ENCODE peak calls at places on chromosomes 16 and 17, in five cellular contexts. L is LNCaP clone FGC, I is ovary, Y is MM.1S, G is choroid plexus epithelial cell. V is an unnamed sample.

GRCh38 chr17:77959926-77960521 is 1.5 kb downstream of the TNRC6C start:
- DNase-seq in G (peak), Y (no peak), L (no peak), I (no peak), V (peak)

GRCh38 chr17:63082952-63083351 is 116.9 kb downstream of the TANC2 start:
- DNase-seq in G (peak), I (no peak), Y (no peak), L (no peak), V (no peak)

GRCh38 chr17:34519286-34519685 is 60.1 kb upstream of the TMEM132E start:
- DNase-seq in I (no peak), Y (peak), G (peak), L (no peak), V (no peak)

GRCh38 chr16:19810817-19811731 is 73.6 kb downstream of the GPRC5B start:
- DNase-seq in Y (no peak), I (no peak), G (peak), L (no peak), V (peak)

GRCh38 chr17:1726626-1727257 is 2.2 kb downstream of the WDR81 start:
- DNase-seq in Y (no peak), G (no peak), L (no peak), I (no peak), V (no peak)

GRCh38 chr16:87295259-87295658 is 21.9 kb downstream of the C16orf95 start:
- DNase-seq in I (no peak), G (peak), Y (peak), L (no peak), V (no peak)

GRCh38 chr17:39981207-39982068 is 831 bp downstream of the PSMD3 start:
- DNase-seq in L (no peak), Y (no peak), G (peak), I (no peak), V (no peak)

GRCh38 chr17:68053237-68054030 is 17.9 kb downstream of the KPNA2 start:
- DNase-seq in Y (no peak), L (no peak), G (peak), I (no peak), V (peak)

GRCh38 chr16:31215287-31216115 is 1.4 kb downstream of the PYDC1 start:
- DNase-seq in Y (no peak), I (no peak), G (peak), L (peak), V (no peak)

GRCh38 chr17:8870406-8871040 is 3.0 kb upstream of the PIK3R6 start:
- DNase-seq in G (no peak), I (no peak), Y (no peak), L (no peak), V (no peak)

GRCh38 chr17:49889500-49889899 is 41.6 kb upstream of the TAC4 start:
- DNase-seq in I (no peak), Y (no peak), G (no peak), L (no peak), V (no peak)

GRCh38 chr17:210402-210801 is 29.0 kb upstream of the DOC2B start:
- DNase-seq in Y (no peak), L (no peak), G (no peak), I (no peak), V (no peak)

GRCh38 chr16:13697013-13697412 is 222.9 kb upstream of the ERCC4 start:
- DNase-seq in G (no peak), I (no peak), Y (no peak), L (no peak), V (no peak)

GRCh38 chr17:69427486-69428197 is 13.1 kb downstream of the MAP2K6 start:
- DNase-seq in Y (no peak), G (no peak), I (no peak), L (no peak), V (no peak)

GRCh38 chr16:15970202-15970601 is 20.8 kb downstream of the ABCC1 start:
- DNase-seq in L (no peak), Y (no peak), G (no peak), I (no peak), V (no peak)

GRCh38 chr17:1312261-1312870 is 32.9 kb downstream of the TRARG1 start:
- DNase-seq in I (no peak), G (peak), Y (no peak), L (no peak), V (no peak)

GRCh38 chr16:72199938-72200337 is 28.0 kb upstream of the PMFBP1 start:
- DNase-seq in G (no peak), Y (no peak), I (no peak), L (no peak), V (no peak)

GRCh38 chr17:81905424-81905875 is 3.4 kb downstream of the NPB start:
- DNase-seq in L (no peak), G (no peak), Y (no peak), I (no peak), V (no peak)

GRCh38 chr17:81903896-81904599 is 2.0 kb downstream of the NPB start:
- DNase-seq in I (no peak), G (no peak), L (no peak), Y (no peak), V (no peak)

GRCh38 chr17:81905993-81906392 is 4.0 kb downstream of the NPB start:
- DNase-seq in I (no peak), Y (no peak), L (no peak), G (no peak), V (no peak)

GRCh38 chr17:81903415-81903831 is 1.4 kb downstream of the NPB start:
- DNase-seq in L (no peak), Y (no peak), G (no peak), I (no peak), V (no peak)

GRCh38 chr17:81904600-81905423 is 2.8 kb downstream of the NPB start:
- DNase-seq in I (no peak), G (no peak), Y (no peak), L (no peak), V (no peak)
- TF ChIP-seq CTCF in I (no peak), G (no peak), Y (no peak), L (no peak), V (no peak)

GRCh38 chr16:8644513-8645140 is 23.1 kb downstream of the METTL22 start:
- DNase-seq in Y (no peak), I (no peak), L (no peak), G (no peak), V (no peak)
- H3K4me3 ChIP-seq in Y (no peak), I (no peak), L (no peak), G (no peak), V (no peak)

DNA sequence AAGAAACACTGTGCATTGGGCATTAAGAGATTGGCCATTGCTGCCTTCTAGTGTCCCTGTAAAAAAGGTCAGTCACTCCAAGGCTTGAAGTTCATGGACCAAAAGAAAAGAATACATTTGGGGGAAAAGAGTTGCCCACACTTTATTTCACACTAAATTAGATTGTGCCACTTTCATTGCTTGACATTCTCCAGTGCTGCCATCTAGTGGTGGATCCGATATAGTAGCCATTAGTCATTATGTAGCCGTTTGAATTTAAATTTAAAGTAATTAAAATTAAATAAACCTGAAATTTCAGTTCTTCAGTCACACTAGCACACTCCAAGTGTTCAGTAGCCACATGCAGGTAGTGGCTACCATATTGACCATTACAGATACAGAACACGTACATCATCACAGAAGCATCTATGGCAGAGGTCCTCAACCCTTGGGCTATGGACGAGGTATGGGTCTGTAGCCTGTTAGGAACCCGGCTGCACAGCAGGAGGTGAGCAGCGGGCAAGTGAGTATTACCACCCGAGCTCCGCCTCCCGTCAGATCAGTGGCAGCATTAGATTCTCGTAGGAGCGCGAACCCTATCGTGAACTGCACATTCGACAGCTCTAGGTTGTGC is 21.9 kb upstream of the CDH5 start:
- DNase-seq in G (peak), I (no peak), Y (peak), L (no peak), V (no peak)
- TF ChIP-seq CTCF in G (peak), I (peak), Y (peak), L (peak), V (peak)

GRCh38 chr17:57355090-57355859 is 99.0 kb downstream of the MSI2 start:
- DNase-seq in I (no peak), G (peak), Y (peak), L (no peak), V (no peak)

GRCh38 chr17:57356153-57356721 is 99.9 kb downstream of the MSI2 start:
- DNase-seq in L (no peak), I (no peak), G (no peak), Y (peak), V (no peak)

GRCh38 chr17:57357392-57357784 is 101.1 kb downstream of the MSI2 start:
- DNase-seq in Y (peak), I (no peak), L (peak), G (no peak), V (no peak)

GRCh38 chr17:57357830-57358426 is 101.6 kb downstream of the MSI2 start:
- DNase-seq in L (peak), I (no peak), G (no peak), Y (peak), V (no peak)

GRCh38 chr17:57356722-57357391 is 100.5 kb downstream of the MSI2 start:
- DNase-seq in Y (peak), G (peak), I (no peak), L (no peak), V (no peak)
- H3K4me3 ChIP-seq in Y (peak), G (peak), I (no peak), L (peak), V (peak)

V was measured in astrocyte of the cerebellum.